ENCODE peak calls at places on chromosomes 13 and 19, in five cellular contexts. H, B, L, X and Q are unnamed samples.
A peak's percentile ranks its signal among the peaks of the same experiment; 100 is the strongest.

GRCh38 chr19:32719611-32720059 is at the start of gene TDRD12:
- DNase-seq in B (no peak), X (no peak), H (no peak), L (no peak), Q (no peak)

GRCh38 chr13:73059460-73060250 is 850 bp downstream of the KLF5 start:
- DNase-seq in L (no peak), X (no peak), H (peak; percentile 71), B (no peak), Q (peak; percentile 58)

GRCh38 chr13:51614350-51614786 is 30.1 kb downstream of the WDFY2 start:
- DNase-seq in L (no peak), X (no peak), H (peak; percentile 93), B (no peak), Q (no peak)

GRCh38 chr13:77325371-77325941 is 1.4 kb downstream of the MYCBP2 start:
- DNase-seq in L (no peak), B (peak; percentile 25), X (no peak), H (no peak), Q (peak; percentile 18)

GRCh38 chr19:5436101-5436947 is 18.9 kb upstream of the ZNRF4 start:
- DNase-seq in H (peak; percentile 88), X (peak; percentile 34), L (no peak), B (peak; percentile 44), Q (peak; percentile 55)

GRCh38 chr13:113002206-113002821 is 33.3 kb downstream of the MCF2L start:
- DNase-seq in X (no peak), H (peak; percentile 29), L (no peak), B (no peak), Q (no peak)

GRCh38 chr19:45345506-45345860 is 4.9 kb downstream of the KLC3 start:
- DNase-seq in H (no peak), B (no peak), L (no peak), X (no peak), Q (no peak)

GRCh38 chr19:35247526-35248309 is 1.1 kb upstream of the LSR start:
- DNase-seq in L (no peak), B (no peak), X (no peak), H (no peak), Q (no peak)

GRCh38 chr13:59531571-59532091 is 632.1 kb downstream of the DIAPH3 start:
- DNase-seq in X (peak; percentile 71), B (peak; percentile 83), H (peak; percentile 91), L (peak; percentile 8), Q (peak; percentile 90)

GRCh38 chr13:76904507-76904906 is 18.3 kb upstream of the KCTD12 start:
- DNase-seq in H (no peak), B (peak; percentile 70), L (no peak), X (no peak), Q (no peak)

GRCh38 chr19:38151242-38151641 is 72.8 kb downstream of the DPF1 start:
- DNase-seq in B (no peak), X (no peak), H (no peak), L (no peak), Q (no peak)

GRCh38 chr19:45687599-45687998 is 4.2 kb downstream of the SNRPD2 start:
- DNase-seq in H (no peak), X (no peak), B (no peak), L (no peak), Q (no peak)

GRCh38 chr13:91609353-91609752 is 210.9 kb downstream of the GPC5 start:
- DNase-seq in L (no peak), B (peak; percentile 77), X (peak; percentile 7), H (no peak), Q (peak; percentile 6)

GRCh38 chr13:97429681-97430081 is 4.3 kb upstream of the RAP2A start:
- DNase-seq in X (no peak), H (no peak), L (no peak), B (peak; percentile 45), Q (peak; percentile 41)
- H3K4me3 ChIP-seq in X (peak overlapping the region; percentile 6), H (no peak overlapping the region), L (peak overlapping the region; percentile 5), B (no peak overlapping the region), Q (no peak overlapping the region)

DNA sequence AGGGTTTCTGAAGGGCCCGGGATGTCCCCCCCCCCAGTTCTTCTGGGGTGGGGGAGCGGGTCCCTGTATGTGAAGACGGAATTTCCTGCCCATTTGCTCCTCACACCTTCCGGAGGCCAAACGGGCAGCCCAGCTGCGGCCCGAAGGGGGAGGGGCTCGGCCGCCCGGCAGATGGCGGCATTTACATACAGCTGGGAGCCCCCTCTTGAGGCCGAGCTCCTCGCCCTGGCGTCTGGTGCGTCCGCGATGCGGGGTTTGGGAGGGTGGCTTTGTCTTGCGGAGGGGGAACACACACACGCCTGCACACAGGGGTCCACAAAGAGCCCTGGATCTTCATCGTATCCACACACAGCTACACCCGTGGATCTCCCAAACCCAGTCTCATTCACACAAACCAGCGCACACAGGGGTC is 891 bp upstream of the DLL3 start:
- DNase-seq in L (no peak), X (no peak), B (peak; percentile 20), H (peak; percentile 65), Q (peak; percentile 34)
- TF ChIP-seq CTCF in L (no peak), X (peak; percentile 69), B (peak; percentile 40), H (peak; percentile 59), Q (peak; percentile 64)

GRCh38 chr19:1447565-1447903 is 2.4 kb upstream of the APC2 start:
- DNase-seq in H (no peak), L (no peak), B (no peak), X (no peak), Q (no peak)

GRCh38 chr19:1446713-1447564 is 3.0 kb upstream of the APC2 start:
- DNase-seq in H (peak; percentile 51), B (no peak), X (no peak), L (no peak), Q (no peak)

GRCh38 chr19:1445932-1446712 is 3.8 kb upstream of the APC2 start:
- DNase-seq in H (peak; percentile 75), L (no peak), B (no peak), X (no peak), Q (no peak)

GRCh38 chr19:1447944-1448343 is 2.0 kb upstream of the APC2 start:
- DNase-seq in X (no peak), B (no peak), H (no peak), L (no peak), Q (no peak)

GRCh38 chr19:1445185-1445931 is 4.6 kb upstream of the APC2 start:
- DNase-seq in L (no peak), X (peak; percentile 37), B (peak; percentile 30), H (peak; percentile 72), Q (peak; percentile 45)
- H3K4me3 ChIP-seq in L (peak overlapping the region; percentile 26), X (peak overlapping the region; percentile 35), B (peak overlapping the region; percentile 31), H (peak overlapping the region; percentile 56), Q (peak overlapping the region; percentile 29)

GRCh38 chr19:40807147-40808020 is 8.4 kb downstream of the EGLN2 start:
- DNase-seq in X (no peak), B (no peak), H (no peak), L (no peak), Q (no peak)
- TF ChIP-seq CTCF in X (peak; percentile 57), B (peak; percentile 37), H (peak; percentile 44), L (no peak), Q (peak; percentile 44)

DNA sequence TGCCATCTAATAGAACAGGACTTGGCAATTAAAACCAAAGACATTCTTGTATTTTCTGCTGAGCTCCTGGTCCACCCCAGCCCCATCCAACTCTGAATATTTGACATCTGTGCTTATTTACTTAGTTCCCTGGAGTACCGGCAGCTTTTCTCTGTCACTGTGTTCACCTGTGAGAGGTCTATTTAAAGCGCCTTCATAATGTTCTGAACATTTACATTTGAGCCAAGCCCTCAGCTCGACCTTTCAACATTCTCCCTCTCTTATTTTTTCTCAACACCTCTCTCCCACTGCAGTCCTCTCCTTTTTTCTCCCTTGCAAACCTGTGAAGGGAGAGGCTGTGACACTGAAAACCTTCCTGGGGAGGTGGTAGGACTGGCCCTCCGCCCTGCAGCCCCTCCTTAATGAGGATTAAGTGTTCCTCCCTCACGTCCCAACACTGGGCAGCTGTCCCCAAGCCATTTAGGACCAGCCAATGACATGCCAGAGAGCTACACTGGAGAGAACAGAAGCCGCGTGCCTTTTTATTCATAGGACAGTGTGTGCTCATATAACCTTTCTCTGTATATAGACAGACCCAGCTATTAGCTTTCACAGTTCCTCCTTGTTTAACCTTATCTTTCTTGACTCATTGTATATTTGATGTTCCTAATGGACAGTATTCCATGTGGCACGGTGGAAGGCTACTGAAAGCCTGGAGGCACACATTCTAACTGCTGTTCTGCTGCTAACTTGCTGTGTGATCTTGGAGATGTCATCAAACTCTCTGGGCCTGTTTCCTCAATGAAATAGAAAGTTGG is 134.8 kb downstream of the NUFIP1 start:
- DNase-seq in X (no peak), H (no peak), L (no peak), B (no peak), Q (no peak)
- H3K4me3 ChIP-seq in X (no peak overlapping the region), H (no peak overlapping the region), L (no peak overlapping the region), B (no peak overlapping the region), Q (no peak overlapping the region)